ENCODE peak calls at places on chromosomes 16 and 17, in five cellular contexts. O is A549, Z is IMR-90, V is GM12878, G is K562. R is an unnamed sample.
A peak's percentile ranks its signal among the peaks of the same experiment; 100 is the strongest.

GRCh38 chr17:58335061-58335731 is 6.6 kb upstream of the TSPOAP1 start:
- DNase-seq in O (no peak), Z (no peak), V (no peak), G (no peak), R (no peak)

GRCh38 chr17:28926786-28927185 is 23.9 kb upstream of the DHRS13 start:
- DNase-seq in O (no peak), Z (no peak), V (no peak), G (no peak), R (no peak)

GRCh38 chr16:19304670-19305240 is 19.2 kb downstream of the CLEC19A start:
- DNase-seq in O (peak; percentile 37), Z (no peak), V (no peak), G (no peak), R (no peak)

GRCh38 chr16:14559809-14560227 is 70.2 kb downstream of the PARN start:
- DNase-seq in O (no peak), Z (no peak), V (no peak), G (no peak), R (no peak)

GRCh38 chr17:9225305-9226101 is 204.2 kb downstream of the NTN1 start:
- DNase-seq in O (no peak), Z (no peak), V (no peak), G (no peak), R (peak; percentile 47)

GRCh38 chr17:35089846-35090193 is 26.3 kb upstream of the RFFL start:
- DNase-seq in O (peak; percentile 61), Z (peak; percentile 34), V (no peak), G (peak; percentile 39), R (no peak)

GRCh38 chr16:11784048-11784780 is 12.8 kb downstream of the ZC3H7A start:
- DNase-seq in O (no peak), Z (no peak), V (no peak), G (no peak), R (no peak)

GRCh38 chr16:57748596-57748995 is 13.0 kb downstream of the KATNB1 start:
- DNase-seq in O (no peak), Z (no peak), V (no peak), G (no peak), R (no peak)

GRCh38 chr17:27247071-27247957 is 46.6 kb upstream of the WSB1 start:
- DNase-seq in O (peak; percentile 84), Z (peak; percentile 85), V (no peak), G (no peak), R (no peak)

GRCh38 chr16:82580293-82580900 is 46.4 kb upstream of the CDH13 start:
- DNase-seq in O (peak; percentile 8), Z (no peak), V (no peak), G (no peak), R (peak; percentile 22)

GRCh38 chr16:54287018-54287757 is 601 bp upstream of the IRX3 start:
- DNase-seq in O (no peak), Z (no peak), V (no peak), G (no peak), R (no peak)

GRCh38 chr17:20085283-20085875 is 76.2 kb downstream of the SPECC1 start:
- DNase-seq in O (no peak), Z (no peak), V (no peak), G (no peak), R (no peak)

GRCh38 chr17:68613739-68614298 is 12.7 kb upstream of the FAM20A start:
- DNase-seq in O (peak; percentile 21), Z (no peak), V (no peak), G (peak; percentile 38), R (peak; percentile 46)

GRCh38 chr17:79979201-79979840 is 56.4 kb downstream of the TBC1D16 start:
- DNase-seq in O (no peak), Z (no peak), V (no peak), G (no peak), R (peak; percentile 15)

GRCh38 chr16:67237396-67238277 is 9.6 kb downstream of the FHOD1 start:
- DNase-seq in O (no peak), Z (no peak), V (no peak), G (no peak), R (no peak)

GRCh38 chr17:81033535-81034167 is 1.3 kb upstream of the BAIAP2 start:
- DNase-seq in O (no peak), Z (no peak), V (no peak), G (no peak), R (no peak)

GRCh38 chr17:42118545-42118944 is 2.6 kb downstream of the KAT2A start:
- DNase-seq in O (peak; percentile 84), Z (peak; percentile 25), V (no peak), G (peak; percentile 41), R (peak; percentile 56)

GRCh38 chr17:66142428-66142827 is 49.5 kb downstream of the CEP112 start:
- DNase-seq in O (no peak), Z (no peak), V (no peak), G (no peak), R (no peak)

GRCh38 chr17:47066841-47067682 is 88.0 kb upstream of the RPRML start:
- DNase-seq in O (peak; percentile 99), Z (peak; percentile 93), V (peak; percentile 55), G (peak; percentile 96), R (peak; percentile 99)

GRCh38 chr16:56713794-56714193 is 16.1 kb upstream of the NUP93 start:
- DNase-seq in O (no peak), Z (no peak), V (no peak), G (no peak), R (no peak)

GRCh38 chr16:76668207-76668725 is 391.1 kb downstream of the CNTNAP4 start:
- DNase-seq in O (no peak), Z (no peak), V (no peak), G (peak; percentile 8), R (no peak)

GRCh38 chr16:71373073-71373472 is 14.6 kb downstream of the CALB2 start:
- DNase-seq in O (peak; percentile 59), Z (peak; percentile 12), V (no peak), G (no peak), R (no peak)

GRCh38 chr16:7581175-7581574 is 248.5 kb downstream of the RBFOX1 start:
- DNase-seq in O (no peak), Z (no peak), V (no peak), G (no peak), R (no peak)

GRCh38 chr16:85612191-85612800 is 826 bp upstream of the GSE1 start:
- DNase-seq in O (peak; percentile 97), Z (peak; percentile 85), V (no peak), G (peak; percentile 77), R (peak; percentile 81)

GRCh38 chr17:79874329-79874981 is 35.2 kb upstream of the CBX4 start:
- DNase-seq in O (peak; percentile 95), Z (peak; percentile 24), V (no peak), G (peak; percentile 62), R (peak; percentile 80)

GRCh38 chr16:85334718-85335583 is 222.7 kb upstream of the CIBAR2 start:
- DNase-seq in O (no peak), Z (no peak), V (no peak), G (peak; percentile 70), R (peak; percentile 64)

GRCh38 chr16:53068423-53068833 is 13.6 kb downstream of the CHD9 start:
- DNase-seq in O (no peak), Z (no peak), V (no peak), G (no peak), R (no peak)

GRCh38 chr16:49491736-49492089 is 118.1 kb downstream of the C16orf78 start:
- DNase-seq in O (peak; percentile 10), Z (no peak), V (no peak), G (no peak), R (no peak)

GRCh38 chr17:65020284-65020683 is 36.3 kb downstream of the GNA13 start:
- DNase-seq in O (no peak), Z (peak; percentile 91), V (no peak), G (no peak), R (no peak)

GRCh38 chr16:14635394-14636145 is 2.8 kb downstream of the BFAR start:
- DNase-seq in O (no peak), Z (no peak), V (no peak), G (no peak), R (no peak)

GRCh38 chr16:57486858-57487834 is 853 bp upstream of the DOK4 start:
- DNase-seq in O (no peak), Z (no peak), V (no peak), G (no peak), R (no peak)

GRCh38 chr16:4217246-4218131 is 24.4 kb downstream of the SRL start:
- DNase-seq in O (no peak), Z (peak; percentile 27), V (no peak), G (no peak), R (peak; percentile 77)

DNA sequence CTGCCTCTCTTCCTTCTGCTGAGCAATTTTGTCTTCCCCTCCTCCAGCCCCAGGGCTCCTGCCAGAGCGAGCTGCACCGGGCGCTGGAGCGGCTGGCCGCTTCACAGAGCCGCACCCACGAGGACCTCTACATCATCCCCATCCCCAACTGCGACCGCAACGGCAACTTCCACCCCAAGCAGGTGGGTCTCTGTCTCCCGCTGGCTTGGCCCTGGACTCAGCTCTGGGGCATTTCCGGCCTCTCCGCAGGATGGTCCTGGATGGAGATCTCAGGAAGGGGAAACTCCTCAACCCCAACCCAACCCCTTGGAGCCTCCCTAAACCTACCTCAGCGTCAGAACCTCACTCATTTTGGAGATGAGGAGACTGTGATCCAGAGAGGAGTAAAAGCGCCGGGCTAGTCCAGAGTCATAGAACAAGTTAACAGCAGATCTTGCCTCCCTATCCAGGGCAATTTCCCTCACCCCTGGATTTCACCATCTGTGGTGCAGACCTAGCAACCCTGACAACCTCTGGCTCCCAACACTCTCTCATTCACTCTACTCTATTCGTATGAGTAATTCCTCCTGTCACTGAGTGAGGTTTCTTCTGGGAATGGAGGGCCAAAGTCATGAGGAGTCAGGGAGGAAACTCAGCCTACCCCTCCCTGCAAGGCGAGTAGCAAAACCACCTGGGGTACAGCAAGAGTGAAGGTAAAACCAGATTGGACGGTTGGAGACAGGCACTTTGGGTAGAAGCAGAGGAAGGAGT is 10.8 kb downstream of the IGFBP4 start:
- DNase-seq in O (no peak), Z (peak; percentile 62), V (no peak), G (no peak), R (no peak)
- TF ChIP-seq RCOR1 in O (no peak), Z (no peak), V (no peak), G (no peak), R (no peak)

GRCh38 chr16:27439273-27440018 is 37.5 kb downstream of the IL21R start:
- DNase-seq in O (no peak), Z (no peak), V (no peak), G (no peak), R (peak; percentile 12)
- TF ChIP-seq RCOR1 in O (no peak), Z (no peak), V (no peak), G (no peak), R (no peak)

DNA sequence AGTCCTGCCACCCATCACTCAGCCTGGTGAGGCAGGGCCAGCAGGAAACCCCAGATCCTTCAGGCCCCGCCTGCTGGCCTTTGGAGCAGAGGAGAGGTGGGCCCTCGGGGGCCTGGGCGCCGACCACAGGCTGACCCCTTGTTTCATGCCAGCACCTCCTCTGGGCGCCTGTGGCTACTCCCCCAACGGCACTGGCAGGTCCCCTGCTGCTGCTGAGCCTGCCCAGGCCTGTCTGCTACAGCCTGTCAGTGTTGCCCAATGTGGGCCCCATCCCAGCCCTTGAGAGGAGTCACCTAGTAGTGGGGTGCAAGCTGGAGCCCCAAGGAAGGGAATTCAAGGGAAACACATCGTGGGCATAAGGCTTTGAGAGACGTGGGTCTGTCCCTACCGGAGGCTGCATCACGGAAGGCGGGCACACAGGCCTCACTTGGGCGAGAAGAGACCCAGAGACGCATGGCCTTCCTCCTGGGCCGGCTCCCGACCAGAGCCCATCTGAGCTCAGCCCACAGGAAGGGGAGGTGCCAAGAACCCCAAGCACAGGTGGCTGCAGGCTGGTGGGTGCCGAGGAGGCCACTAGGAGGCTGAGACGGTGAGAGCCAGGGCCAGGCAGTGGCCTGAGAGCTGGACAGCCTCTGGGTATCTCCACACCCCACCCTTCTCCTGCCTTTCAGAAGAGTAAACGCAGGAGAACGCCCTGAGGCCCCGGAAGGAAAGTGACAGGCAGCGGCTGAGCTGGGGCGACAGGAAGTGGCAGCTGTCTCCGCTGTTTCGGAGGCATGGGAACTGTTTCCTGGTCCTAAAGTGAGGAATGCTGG is 8.1 kb upstream of the FASN start:
- DNase-seq in O (peak; percentile 88), Z (peak; percentile 37), V (peak; percentile 51), G (peak; percentile 59), R (peak; percentile 97)
- TF ChIP-seq RCOR1 in O (no peak), Z (no peak), V (no peak), G (no peak), R (no peak)

GRCh38 chr16:2785101-2785991 is 2.0 kb downstream of the PRSS33 start:
- DNase-seq in O (no peak), Z (no peak), V (no peak), G (peak; percentile 60), R (peak; percentile 70)
- TF ChIP-seq RCOR1 in O (no peak), Z (no peak), V (no peak), G (no peak), R (no peak)

R was measured in SK-N-SH.